ENCODE peak calls at places on chromosomes 12 and 14, in five cellular contexts. M is left kidney; L is hippocampal formation; D is NCI-H1092 treated with DMSO at 0.1 percent for 48 hours; J is CD4-positive, CD25-positive, alpha-beta regulatory T cell. K is an unnamed sample.

GRCh38 chr12:38586652-38587219 is 270.2 kb downstream of the ALG10B start:
- DNase-seq in M (no peak), D (no peak), L (no peak), J (no peak), K (no peak)

GRCh38 chr12:24861751-24862575 is 86.9 kb downstream of the BCAT1 start:
- DNase-seq in L (no peak), M (no peak), J (no peak), D (no peak), K (no peak)

GRCh38 chr14:58193542-58193941 is 6.4 kb upstream of the ACTR10 start:
- DNase-seq in L (no peak), D (no peak), M (no peak), J (no peak), K (no peak)

GRCh38 chr12:119989619-119990381 is 764 bp downstream of the BICDL1 start:
- DNase-seq in D (peak), M (peak), J (peak), L (peak), K (peak)

GRCh38 chr12:123571343-123571813 is 13.0 kb upstream of the TMED2 start:
- DNase-seq in J (no peak), L (no peak), D (no peak), M (peak), K (peak)

GRCh38 chr14:94550041-94550440 is 11.2 kb upstream of the SERPINA4 start:
- DNase-seq in M (no peak), D (no peak), J (no peak), L (no peak), K (no peak)

GRCh38 chr12:116280590-116281290 is 3.2 kb upstream of the MED13L start:
- DNase-seq in J (no peak), L (no peak), M (no peak), D (no peak), K (no peak)

GRCh38 chr14:100891051-100891450 is 12.5 kb downstream of the RTL1 start:
- DNase-seq in J (no peak), D (no peak), M (no peak), L (no peak), K (no peak)

GRCh38 chr14:90454041-90455000 is 57.5 kb downstream of the CALM1 start:
- DNase-seq in L (peak), D (no peak), M (peak), J (no peak), K (no peak)

GRCh38 chr14:105192866-105193731 is 12.0 kb upstream of the NUDT14 start:
- DNase-seq in D (no peak), M (peak), L (no peak), J (no peak), K (no peak)

GRCh38 chr12:50297027-50297426 is 13.7 kb upstream of the LIMA1 start:
- DNase-seq in J (no peak), D (no peak), L (no peak), M (no peak), K (no peak)

GRCh38 chr12:105977256-105978051 is 161.3 kb downstream of the NUAK1 start:
- DNase-seq in L (no peak), M (no peak), D (no peak), J (no peak), K (no peak)

GRCh38 chr12:93447555-93448265 is 6.0 kb upstream of the UBE2N start:
- DNase-seq in L (no peak), M (no peak), J (peak), D (no peak), K (no peak)

GRCh38 chr14:79658224-79658623 is 553.1 kb downstream of the DIO2 start:
- DNase-seq in L (no peak), J (no peak), M (no peak), D (no peak), K (no peak)

GRCh38 chr14:57725399-57726077 is 140.4 kb downstream of the SLC35F4 start:
- DNase-seq in M (no peak), L (no peak), D (no peak), J (no peak), K (no peak)

GRCh38 chr14:95526483-95527391 is 8.1 kb upstream of the GLRX5 start:
- DNase-seq in M (no peak), L (no peak), J (no peak), D (no peak), K (no peak)

GRCh38 chr12:105769486-105769885 is 369.3 kb downstream of the NUAK1 start:
- DNase-seq in D (no peak), L (no peak), J (no peak), M (no peak), K (no peak)

GRCh38 chr14:30005114-30005698 is 77.6 kb upstream of the PRKD1 start:
- DNase-seq in L (peak), D (peak), M (peak), J (no peak), K (peak)

GRCh38 chr12:97134495-97134894 is 227.4 kb downstream of the NEDD1 start:
- DNase-seq in D (no peak), L (no peak), J (no peak), M (no peak), K (no peak)

GRCh38 chr14:44961151-44961729 is 507 bp downstream of the KLHL28 start:
- DNase-seq in D (peak), J (no peak), L (peak), M (peak), K (no peak)

GRCh38 chr12:31715283-31715825 is 13.5 kb downstream of the AMN1 start:
- DNase-seq in J (no peak), L (peak), D (no peak), M (no peak), K (no peak)

GRCh38 chr12:110379201-110379600 is 24.3 kb downstream of the ANAPC7 start:
- DNase-seq in D (no peak), L (no peak), M (no peak), J (no peak), K (no peak)

GRCh38 chr12:94707892-94708291 is 57.5 kb upstream of the TMCC3 start:
- DNase-seq in L (no peak), D (no peak), J (no peak), M (peak), K (no peak)

GRCh38 chr12:108440736-108441135 is 74.3 kb upstream of the FICD start:
- DNase-seq in J (no peak), L (no peak), D (no peak), M (no peak), K (no peak)

GRCh38 chr12:31353730-31354708 is 28.1 kb upstream of the SINHCAF start:
- DNase-seq in M (peak), D (peak), J (no peak), L (no peak), K (peak)

GRCh38 chr12:102539651-102540553 is 59.5 kb upstream of the IGF1 start:
- DNase-seq in L (no peak), M (no peak), J (no peak), D (no peak), K (no peak)

GRCh38 chr12:94263011-94263786 is 114.8 kb downstream of the PLXNC1 start:
- DNase-seq in L (no peak), D (no peak), M (no peak), J (peak), K (no peak)

GRCh38 chr14:37252434-37252833 is 54.7 kb downstream of the MIPOL1 start:
- DNase-seq in M (no peak), D (no peak), J (no peak), L (no peak), K (no peak)

GRCh38 chr12:25701290-25701689 is 148.2 kb upstream of the LMNTD1 start:
- DNase-seq in L (no peak), J (no peak), D (no peak), M (no peak), K (no peak)

GRCh38 chr14:23486116-23486515 is 16.6 kb downstream of the NGDN start:
- DNase-seq in M (no peak), D (no peak), L (no peak), J (no peak), K (no peak)